ENCODE peak calls at places on chromosome 1, in seven cellular contexts. P, B, H, S, R, M and Z are unnamed samples.

GRCh38 chr1:30846587-30846986 is 62.0 kb downstream of the SDC3 start:
- DNase-seq in B (no peak), H (no peak), S (no peak), P (no peak), M (no peak), R (no peak), Z (no peak)

GRCh38 chr1:151990058-151990855 is 3.4 kb downstream of the S100A10 start:
- DNase-seq in S (no peak), B (no peak), H (no peak), M (peak; percentile 35), P (no peak), R (no peak), Z (no peak)

GRCh38 chr1:43529206-43529731 is 1.4 kb upstream of the PTPRF start:
- DNase-seq in B (peak; percentile 42), H (peak; percentile 84), M (peak; percentile 92), R (peak; percentile 66), P (peak; percentile 90), S (peak; percentile 76), Z (peak; percentile 87)

GRCh38 chr1:203216274-203217138 is 13.0 kb downstream of the CHIT1 start:
- DNase-seq in M (peak; percentile 69), R (peak; percentile 5), S (peak; percentile 38), B (no peak), H (peak; percentile 75), P (peak; percentile 83), Z (peak; percentile 65)

GRCh38 chr1:66357478-66358197 is 176.3 kb upstream of the SGIP1 start:
- DNase-seq in M (no peak), H (no peak), B (no peak), R (no peak), P (no peak), S (no peak), Z (no peak)

GRCh38 chr1:55860816-55861519 is 645.8 kb upstream of the USP24 start:
- DNase-seq in M (no peak), B (no peak), S (no peak), P (peak; percentile 85), R (no peak), H (peak; percentile 9), Z (peak; percentile 2)

GRCh38 chr1:180617769-180618168 is 14.1 kb upstream of the XPR1 start:
- DNase-seq in H (no peak), S (no peak), P (no peak), R (no peak), M (no peak), B (no peak), Z (no peak)

GRCh38 chr1:1216770-1217620 is 3.0 kb upstream of the TNFRSF4 start:
- DNase-seq in P (no peak), H (no peak), S (no peak), R (no peak), M (no peak), B (no peak), Z (no peak)